ENCODE peak calls at places on chromosomes 5 and 9, in four cellular contexts. I is iris pigment epithelial cell, D is cardiac fibroblast, T is A549. A is an unnamed sample.

GRCh38 chr5:55222061-55222818 is 4.9 kb downstream of the MCIDAS start:
- DNase-seq in T (no peak), D (no peak), I (no peak), A (no peak)

GRCh38 chr9:10252174-10252573 is 360.6 kb downstream of the PTPRD start:
- DNase-seq in D (peak; percentile 3), I (peak; percentile 66), T (no peak), A (no peak)

GRCh38 chr9:111986035-111986556 is 89.5 kb downstream of the UGCG start:
- DNase-seq in D (peak; percentile 33), T (no peak), I (peak; percentile 69), A (no peak)

GRCh38 chr9:93156475-93157008 is 22.5 kb upstream of the NINJ1 start:
- DNase-seq in I (no peak), D (no peak), T (no peak), A (no peak)

GRCh38 chr9:13354733-13355132 is 75.2 kb upstream of the MPDZ start:
- DNase-seq in T (no peak), I (peak; percentile 57), D (peak; percentile 19), A (no peak)

GRCh38 chr5:9905661-9906060 is 275.5 kb upstream of the TAS2R1 start:
- DNase-seq in D (peak; percentile 34), I (no peak), T (no peak), A (no peak)

GRCh38 chr5:163595851-163596399 is 90.5 kb downstream of the MAT2B start:
- DNase-seq in T (no peak), D (no peak), I (no peak), A (no peak)

GRCh38 chr5:146409081-146409671 is 38.0 kb upstream of the TCERG1 start:
- DNase-seq in D (no peak), T (no peak), I (peak; percentile 60), A (no peak)

GRCh38 chr9:74974558-74974957 is 21.8 kb upstream of the C9orf40 start:
- DNase-seq in D (no peak), I (no peak), T (no peak), A (no peak)

GRCh38 chr5:53362521-53362941 is 117.9 kb upstream of the FST start:
- DNase-seq in D (peak; percentile 98), I (peak; percentile 97), T (peak; percentile 37), A (no peak)

GRCh38 chr5:150523472-150524350 is 15.8 kb downstream of the NDST1 start:
- DNase-seq in I (peak; percentile 80), T (peak; percentile 75), D (peak; percentile 89), A (peak; percentile 50)

GRCh38 chr5:179874136-179874535 is 15.5 kb upstream of the MRNIP start:
- DNase-seq in D (no peak), T (no peak), I (no peak), A (no peak)

GRCh38 chr9:135480071-135480941 is 724 bp downstream of the PPP1R26 start:
- DNase-seq in I (peak; percentile 37), D (peak; percentile 36), T (peak; percentile 50), A (no peak)

GRCh38 chr9:76424491-76424890 is 30.3 kb upstream of the RFK start:
- DNase-seq in D (no peak), T (no peak), I (no peak), A (no peak)

GRCh38 chr9:110592075-110592830 is 12.7 kb upstream of the SVEP1 start:
- DNase-seq in I (no peak), D (no peak), T (no peak), A (no peak)

GRCh38 chr5:65914644-65915196 is 11.7 kb upstream of the ERBIN start:
- DNase-seq in T (no peak), I (no peak), D (no peak), A (no peak)

GRCh38 chr5:153276151-153276550 is 214.3 kb upstream of the GRIA1 start:
- DNase-seq in T (no peak), I (peak; percentile 15), D (peak; percentile 37), A (no peak)

GRCh38 chr5:138972836-138973235 is 97.7 kb upstream of the LRRTM2 start:
- DNase-seq in I (no peak), D (no peak), T (no peak), A (no peak)

A was measured in HCT116.